ENCODE peak calls at places on chromosome 3, in eight cellular contexts. One of them, this sample, is unnamed.

GRCh38 chr3:55692958-55693558 is 206.0 kb upstream of the WNT5A start:
- DNase-seq in NCI-H2029: no peak
- DNase-seq in activated CD8-positive, alpha-beta memory T cell treated with anti-CD3 and anti-CD28 coated beads for 24 hours: no peak
- DNase-seq in stomach: no peak
- DNase-seq in neuronal stem cell: no peak
- DNase-seq in GM04504: no peak
- DNase-seq in HTR-8/SVneo: no peak
- DNase-seq in hepatic stellate cell: peak; percentile 40
- DNase-seq in this sample: no peak

GRCh38 chr3:146280859-146281258 is 30.0 kb upstream of the PLSCR4 start:
- DNase-seq in stomach: no peak
- DNase-seq in HTR-8/SVneo: no peak
- DNase-seq in activated CD8-positive, alpha-beta memory T cell treated with anti-CD3 and anti-CD28 coated beads for 24 hours: no peak
- DNase-seq in NCI-H2029: no peak
- DNase-seq in hepatic stellate cell: no peak
- DNase-seq in GM04504: peak; percentile 44
- DNase-seq in neuronal stem cell: no peak
- DNase-seq in this sample: no peak

GRCh38 chr3:172128852-172129251 is 89.5 kb downstream of the FNDC3B start:
- DNase-seq in stomach: no peak
- DNase-seq in hepatic stellate cell: no peak
- DNase-seq in neuronal stem cell: no peak
- DNase-seq in activated CD8-positive, alpha-beta memory T cell treated with anti-CD3 and anti-CD28 coated beads for 24 hours: no peak
- DNase-seq in HTR-8/SVneo: no peak
- DNase-seq in NCI-H2029: no peak
- DNase-seq in GM04504: no peak
- DNase-seq in this sample: no peak

GRCh38 chr3:110815008-110815583 is 256.5 kb upstream of the NECTIN3 start:
- DNase-seq in HTR-8/SVneo: peak; percentile 12
- DNase-seq in stomach: no peak
- DNase-seq in neuronal stem cell: no peak
- DNase-seq in GM04504: peak; percentile 29
- DNase-seq in NCI-H2029: no peak
- DNase-seq in activated CD8-positive, alpha-beta memory T cell treated with anti-CD3 and anti-CD28 coated beads for 24 hours: no peak
- DNase-seq in hepatic stellate cell: peak; percentile 11
- DNase-seq in this sample: peak; percentile 41

GRCh38 chr3:47016934-47017435 is 37.5 kb downstream of the NBEAL2 start:
- DNase-seq in hepatic stellate cell: peak; percentile 87
- DNase-seq in activated CD8-positive, alpha-beta memory T cell treated with anti-CD3 and anti-CD28 coated beads for 24 hours: peak; percentile 67
- DNase-seq in neuronal stem cell: no peak
- DNase-seq in stomach: no peak
- DNase-seq in GM04504: peak; percentile 61
- DNase-seq in NCI-H2029: no peak
- DNase-seq in HTR-8/SVneo: peak; percentile 77
- DNase-seq in this sample: no peak

GRCh38 chr3:36903119-36903882 is 41.6 kb downstream of the TRANK1 start:
- DNase-seq in GM04504: no peak
- DNase-seq in hepatic stellate cell: no peak
- DNase-seq in neuronal stem cell: no peak
- DNase-seq in activated CD8-positive, alpha-beta memory T cell treated with anti-CD3 and anti-CD28 coated beads for 24 hours: peak; percentile 56
- DNase-seq in NCI-H2029: no peak
- DNase-seq in stomach: no peak
- DNase-seq in HTR-8/SVneo: no peak
- DNase-seq in this sample: no peak

GRCh38 chr3:192883512-192883911 is 34.1 kb downstream of the MB21D2 start:
- DNase-seq in activated CD8-positive, alpha-beta memory T cell treated with anti-CD3 and anti-CD28 coated beads for 24 hours: no peak
- DNase-seq in stomach: no peak
- DNase-seq in neuronal stem cell: no peak
- DNase-seq in HTR-8/SVneo: no peak
- DNase-seq in GM04504: no peak
- DNase-seq in NCI-H2029: no peak
- DNase-seq in hepatic stellate cell: no peak
- DNase-seq in this sample: no peak

GRCh38 chr3:13461169-13462124 is 18.7 kb upstream of the HDAC11 start:
- DNase-seq in NCI-H2029: peak; percentile 63
- DNase-seq in GM04504: no peak
- DNase-seq in activated CD8-positive, alpha-beta memory T cell treated with anti-CD3 and anti-CD28 coated beads for 24 hours: peak; percentile 85
- DNase-seq in hepatic stellate cell: no peak
- DNase-seq in HTR-8/SVneo: peak; percentile 50
- DNase-seq in neuronal stem cell: peak; percentile 76
- DNase-seq in stomach: peak; percentile 37
- DNase-seq in this sample: no peak

GRCh38 chr3:28215407-28215806 is 26.0 kb upstream of the CMC1 start:
- DNase-seq in activated CD8-positive, alpha-beta memory T cell treated with anti-CD3 and anti-CD28 coated beads for 24 hours: no peak
- DNase-seq in stomach: no peak
- DNase-seq in GM04504: no peak
- DNase-seq in neuronal stem cell: no peak
- DNase-seq in hepatic stellate cell: no peak
- DNase-seq in NCI-H2029: no peak
- DNase-seq in HTR-8/SVneo: no peak
- DNase-seq in this sample: no peak

GRCh38 chr3:30667250-30667585 is 60.8 kb downstream of the TGFBR2 start:
- DNase-seq in hepatic stellate cell: no peak
- DNase-seq in neuronal stem cell: peak; percentile 30
- DNase-seq in stomach: no peak
- DNase-seq in GM04504: no peak
- DNase-seq in HTR-8/SVneo: no peak
- DNase-seq in activated CD8-positive, alpha-beta memory T cell treated with anti-CD3 and anti-CD28 coated beads for 24 hours: no peak
- DNase-seq in NCI-H2029: no peak
- DNase-seq in this sample: no peak

GRCh38 chr3:84573962-84574361 is 384.8 kb upstream of the CADM2 start:
- DNase-seq in stomach: no peak
- DNase-seq in activated CD8-positive, alpha-beta memory T cell treated with anti-CD3 and anti-CD28 coated beads for 24 hours: no peak
- DNase-seq in HTR-8/SVneo: no peak
- DNase-seq in GM04504: no peak
- DNase-seq in hepatic stellate cell: no peak
- DNase-seq in NCI-H2029: no peak
- DNase-seq in neuronal stem cell: no peak
- DNase-seq in this sample: no peak

GRCh38 chr3:114553949-114554593 is 260.2 kb downstream of the TIGIT start:
- DNase-seq in HTR-8/SVneo: no peak
- DNase-seq in activated CD8-positive, alpha-beta memory T cell treated with anti-CD3 and anti-CD28 coated beads for 24 hours: no peak
- DNase-seq in stomach: no peak
- DNase-seq in GM04504: no peak
- DNase-seq in NCI-H2029: no peak
- DNase-seq in hepatic stellate cell: no peak
- DNase-seq in neuronal stem cell: no peak
- DNase-seq in this sample: no peak

GRCh38 chr3:128372281-128372680 is 94.4 kb downstream of the DNAJB8 start:
- DNase-seq in neuronal stem cell: no peak
- DNase-seq in GM04504: no peak
- DNase-seq in activated CD8-positive, alpha-beta memory T cell treated with anti-CD3 and anti-CD28 coated beads for 24 hours: no peak
- DNase-seq in stomach: no peak
- DNase-seq in hepatic stellate cell: no peak
- DNase-seq in HTR-8/SVneo: no peak
- DNase-seq in NCI-H2029: no peak
- DNase-seq in this sample: no peak

GRCh38 chr3:138567403-138567802 is 26.7 kb downstream of the CEP70 start:
- DNase-seq in activated CD8-positive, alpha-beta memory T cell treated with anti-CD3 and anti-CD28 coated beads for 24 hours: no peak
- DNase-seq in NCI-H2029: no peak
- DNase-seq in GM04504: no peak
- DNase-seq in neuronal stem cell: no peak
- DNase-seq in HTR-8/SVneo: no peak
- DNase-seq in hepatic stellate cell: no peak
- DNase-seq in stomach: no peak
- DNase-seq in this sample: no peak

GRCh38 chr3:142275856-142276255 is 50.5 kb upstream of the GK5 start:
- DNase-seq in stomach: no peak
- DNase-seq in GM04504: peak; percentile 58
- DNase-seq in NCI-H2029: no peak
- DNase-seq in hepatic stellate cell: peak; percentile 49
- DNase-seq in HTR-8/SVneo: peak; percentile 18
- DNase-seq in activated CD8-positive, alpha-beta memory T cell treated with anti-CD3 and anti-CD28 coated beads for 24 hours: no peak
- DNase-seq in neuronal stem cell: no peak
- DNase-seq in this sample: no peak

GRCh38 chr3:106006001-106006400 is 137.2 kb upstream of the CBLB start:
- DNase-seq in activated CD8-positive, alpha-beta memory T cell treated with anti-CD3 and anti-CD28 coated beads for 24 hours: no peak
- DNase-seq in NCI-H2029: no peak
- DNase-seq in neuronal stem cell: no peak
- DNase-seq in HTR-8/SVneo: peak; percentile 11
- DNase-seq in GM04504: peak; percentile 79
- DNase-seq in hepatic stellate cell: no peak
- DNase-seq in stomach: no peak
- DNase-seq in this sample: no peak

GRCh38 chr3:67875338-67875737 is 220.9 kb upstream of the SUCLG2 start:
- DNase-seq in GM04504: no peak
- DNase-seq in activated CD8-positive, alpha-beta memory T cell treated with anti-CD3 and anti-CD28 coated beads for 24 hours: no peak
- DNase-seq in HTR-8/SVneo: peak; percentile 10
- DNase-seq in stomach: no peak
- DNase-seq in hepatic stellate cell: no peak
- DNase-seq in neuronal stem cell: no peak
- DNase-seq in NCI-H2029: no peak
- DNase-seq in this sample: no peak

GRCh38 chr3:196661400-196661799 is 21.9 kb downstream of the NRROS start:
- DNase-seq in neuronal stem cell: no peak
- DNase-seq in stomach: no peak
- DNase-seq in GM04504: no peak
- DNase-seq in hepatic stellate cell: no peak
- DNase-seq in NCI-H2029: no peak
- DNase-seq in HTR-8/SVneo: no peak
- DNase-seq in activated CD8-positive, alpha-beta memory T cell treated with anti-CD3 and anti-CD28 coated beads for 24 hours: no peak
- DNase-seq in this sample: no peak

GRCh38 chr3:108552267-108553159 is 36.7 kb downstream of the CIP2A start:
- DNase-seq in stomach: no peak
- DNase-seq in activated CD8-positive, alpha-beta memory T cell treated with anti-CD3 and anti-CD28 coated beads for 24 hours: no peak
- DNase-seq in neuronal stem cell: peak; percentile 31
- DNase-seq in hepatic stellate cell: no peak
- DNase-seq in GM04504: peak; percentile 14
- DNase-seq in NCI-H2029: peak; percentile 18
- DNase-seq in HTR-8/SVneo: no peak
- DNase-seq in this sample: peak; percentile 10

GRCh38 chr3:189907803-189908202 is 212.9 kb downstream of the P3H2 start:
- DNase-seq in NCI-H2029: no peak
- DNase-seq in activated CD8-positive, alpha-beta memory T cell treated with anti-CD3 and anti-CD28 coated beads for 24 hours: no peak
- DNase-seq in hepatic stellate cell: no peak
- DNase-seq in HTR-8/SVneo: no peak
- DNase-seq in stomach: no peak
- DNase-seq in neuronal stem cell: no peak
- DNase-seq in GM04504: no peak
- DNase-seq in this sample: no peak

GRCh38 chr3:53044371-53045106 is 1.3 kb downstream of the SFMBT1 start:
- DNase-seq in GM04504: no peak
- DNase-seq in HTR-8/SVneo: peak; percentile 40
- DNase-seq in neuronal stem cell: peak; percentile 14
- DNase-seq in NCI-H2029: no peak
- DNase-seq in activated CD8-positive, alpha-beta memory T cell treated with anti-CD3 and anti-CD28 coated beads for 24 hours: peak; percentile 74
- DNase-seq in hepatic stellate cell: peak; percentile 42
- DNase-seq in stomach: peak; percentile 27
- DNase-seq in this sample: no peak

GRCh38 chr3:184562146-184562861 is 719 bp downstream of the EPHB3 start:
- DNase-seq in activated CD8-positive, alpha-beta memory T cell treated with anti-CD3 and anti-CD28 coated beads for 24 hours: no peak
- DNase-seq in NCI-H2029: peak; percentile 21
- DNase-seq in hepatic stellate cell: no peak
- DNase-seq in stomach: no peak
- DNase-seq in GM04504: no peak
- DNase-seq in neuronal stem cell: no peak
- DNase-seq in HTR-8/SVneo: no peak
- DNase-seq in this sample: no peak

GRCh38 chr3:30685267-30685667 is 78.9 kb downstream of the TGFBR2 start:
- DNase-seq in stomach: no peak
- DNase-seq in NCI-H2029: no peak
- DNase-seq in activated CD8-positive, alpha-beta memory T cell treated with anti-CD3 and anti-CD28 coated beads for 24 hours: no peak
- DNase-seq in HTR-8/SVneo: no peak
- DNase-seq in GM04504: no peak
- DNase-seq in neuronal stem cell: no peak
- DNase-seq in hepatic stellate cell: no peak
- DNase-seq in this sample: no peak

GRCh38 chr3:127799476-127800222 is 22.7 kb downstream of the MGLL start:
- DNase-seq in HTR-8/SVneo: peak; percentile 63
- DNase-seq in neuronal stem cell: no peak
- DNase-seq in GM04504: peak; percentile 67
- DNase-seq in hepatic stellate cell: peak; percentile 86
- DNase-seq in NCI-H2029: no peak
- DNase-seq in activated CD8-positive, alpha-beta memory T cell treated with anti-CD3 and anti-CD28 coated beads for 24 hours: no peak
- DNase-seq in stomach: no peak
- DNase-seq in this sample: peak; percentile 91

GRCh38 chr3:30666564-30667249 is 60.3 kb downstream of the TGFBR2 start:
- DNase-seq in NCI-H2029: no peak
- DNase-seq in stomach: no peak
- DNase-seq in HTR-8/SVneo: no peak
- DNase-seq in activated CD8-positive, alpha-beta memory T cell treated with anti-CD3 and anti-CD28 coated beads for 24 hours: no peak
- DNase-seq in GM04504: no peak
- DNase-seq in hepatic stellate cell: no peak
- DNase-seq in neuronal stem cell: no peak
- DNase-seq in this sample: no peak

GRCh38 chr3:12993623-12994356 is 79.4 kb downstream of the IQSEC1 start:
- DNase-seq in hepatic stellate cell: peak; percentile 47
- DNase-seq in activated CD8-positive, alpha-beta memory T cell treated with anti-CD3 and anti-CD28 coated beads for 24 hours: peak; percentile 70
- DNase-seq in neuronal stem cell: no peak
- DNase-seq in NCI-H2029: no peak
- DNase-seq in GM04504: no peak
- DNase-seq in HTR-8/SVneo: no peak
- DNase-seq in stomach: peak; percentile 46
- DNase-seq in this sample: no peak

GRCh38 chr3:181805703-181806102 is 94.0 kb downstream of the SOX2 start:
- DNase-seq in hepatic stellate cell: no peak
- DNase-seq in stomach: no peak
- DNase-seq in activated CD8-positive, alpha-beta memory T cell treated with anti-CD3 and anti-CD28 coated beads for 24 hours: no peak
- DNase-seq in NCI-H2029: no peak
- DNase-seq in GM04504: no peak
- DNase-seq in HTR-8/SVneo: no peak
- DNase-seq in neuronal stem cell: no peak
- DNase-seq in this sample: no peak

GRCh38 chr3:194395201-194395600 is 3.9 kb downstream of the GP5 start:
- DNase-seq in HTR-8/SVneo: no peak
- DNase-seq in NCI-H2029: peak; percentile 19
- DNase-seq in neuronal stem cell: no peak
- DNase-seq in activated CD8-positive, alpha-beta memory T cell treated with anti-CD3 and anti-CD28 coated beads for 24 hours: no peak
- DNase-seq in hepatic stellate cell: no peak
- DNase-seq in stomach: no peak
- DNase-seq in GM04504: no peak
- DNase-seq in this sample: no peak

GRCh38 chr3:31776016-31776415 is 205.0 kb downstream of the OSBPL10 start:
- DNase-seq in NCI-H2029: no peak
- DNase-seq in neuronal stem cell: no peak
- DNase-seq in activated CD8-positive, alpha-beta memory T cell treated with anti-CD3 and anti-CD28 coated beads for 24 hours: no peak
- DNase-seq in stomach: no peak
- DNase-seq in hepatic stellate cell: no peak
- DNase-seq in HTR-8/SVneo: no peak
- DNase-seq in GM04504: peak; percentile 1
- DNase-seq in this sample: no peak

GRCh38 chr3:50658416-50658815 is 16.3 kb upstream of the DOCK3 start:
- DNase-seq in HTR-8/SVneo: peak; percentile 50
- DNase-seq in hepatic stellate cell: no peak
- DNase-seq in NCI-H2029: no peak
- DNase-seq in neuronal stem cell: no peak
- DNase-seq in stomach: no peak
- DNase-seq in GM04504: peak; percentile 40
- DNase-seq in activated CD8-positive, alpha-beta memory T cell treated with anti-CD3 and anti-CD28 coated beads for 24 hours: peak; percentile 40
- DNase-seq in this sample: no peak

GRCh38 chr3:39427506-39427905 is 21.0 kb downstream of the RPSA start:
- DNase-seq in activated CD8-positive, alpha-beta memory T cell treated with anti-CD3 and anti-CD28 coated beads for 24 hours: no peak
- DNase-seq in neuronal stem cell: no peak
- DNase-seq in GM04504: no peak
- DNase-seq in stomach: no peak
- DNase-seq in HTR-8/SVneo: no peak
- DNase-seq in NCI-H2029: no peak
- DNase-seq in hepatic stellate cell: no peak
- DNase-seq in this sample: no peak

GRCh38 chr3:196992461-196993065 is 23.9 kb upstream of the PIGZ start:
- DNase-seq in GM04504: no peak
- DNase-seq in activated CD8-positive, alpha-beta memory T cell treated with anti-CD3 and anti-CD28 coated beads for 24 hours: no peak
- DNase-seq in HTR-8/SVneo: no peak
- DNase-seq in neuronal stem cell: no peak
- DNase-seq in stomach: no peak
- DNase-seq in NCI-H2029: no peak
- DNase-seq in hepatic stellate cell: no peak
- DNase-seq in this sample: no peak

GRCh38 chr3:140004271-140004670 is 69.3 kb downstream of the CLSTN2 start:
- DNase-seq in GM04504: no peak
- DNase-seq in activated CD8-positive, alpha-beta memory T cell treated with anti-CD3 and anti-CD28 coated beads for 24 hours: no peak
- DNase-seq in neuronal stem cell: no peak
- DNase-seq in HTR-8/SVneo: no peak
- DNase-seq in stomach: no peak
- DNase-seq in hepatic stellate cell: no peak
- DNase-seq in NCI-H2029: no peak
- DNase-seq in this sample: no peak

GRCh38 chr3:182983811-182984210 is 3.5 kb upstream of the DCUN1D1 start:
- DNase-seq in GM04504: no peak
- DNase-seq in NCI-H2029: no peak
- DNase-seq in hepatic stellate cell: no peak
- DNase-seq in HTR-8/SVneo: no peak
- DNase-seq in neuronal stem cell: no peak
- DNase-seq in stomach: no peak
- DNase-seq in activated CD8-positive, alpha-beta memory T cell treated with anti-CD3 and anti-CD28 coated beads for 24 hours: no peak
- DNase-seq in this sample: no peak